ENCODE peak calls at places on chromosomes 1 and 21, in four cellular contexts. F is BJ, P is AG04449, U is HFF-Myc. W is an unnamed sample.

GRCh38 chr1:94399449-94399848 is 18.7 kb upstream of the ABCD3 start:
- DNase-seq in U (no peak), F (no peak), P (no peak), W (no peak)

GRCh38 chr21:45018131-45019075 is 56.0 kb upstream of the ADARB1 start:
- DNase-seq in U (no peak), F (no peak), P (no peak), W (no peak)

GRCh38 chr1:109776206-109776835 is 12.6 kb upstream of the EPS8L3 start:
- DNase-seq in U (no peak), P (no peak), F (no peak), W (no peak)

GRCh38 chr1:163090321-163090945 is 21.3 kb downstream of the RGS4 start:
- DNase-seq in P (no peak), U (no peak), F (no peak), W (no peak)

GRCh38 chr1:248905662-248905948 is 430 bp upstream of the PGBD2 start:
- DNase-seq in U (no peak), P (no peak), F (no peak), W (no peak)

GRCh38 chr1:199549424-199549823 is 478.1 kb upstream of the NR5A2 start:
- DNase-seq in P (no peak), F (no peak), U (no peak), W (no peak)

GRCh38 chr1:30933874-30934252 is 25.3 kb upstream of the SDC3 start:
- DNase-seq in F (no peak), P (no peak), U (no peak), W (no peak)

GRCh38 chr21:45264146-45264918 is 23.4 kb downstream of the POFUT2 start:
- DNase-seq in F (no peak), U (no peak), P (no peak), W (no peak)

GRCh38 chr1:84675106-84675505 is 15.2 kb downstream of the SSX2IP start:
- DNase-seq in U (no peak), P (no peak), F (no peak), W (no peak)

GRCh38 chr21:45128613-45129226 is 54.3 kb downstream of the ADARB1 start:
- DNase-seq in U (no peak), P (no peak), F (no peak), W (no peak)

GRCh38 chr1:164058192-164058591 is 500.8 kb upstream of the PBX1 start:
- DNase-seq in F (peak), P (no peak), U (no peak), W (no peak)

GRCh38 chr21:42550817-42551216 is 37.2 kb downstream of the SLC37A1 start:
- DNase-seq in P (no peak), F (no peak), U (no peak), W (no peak)

GRCh38 chr1:85894651-85895050 is 186.4 kb upstream of the ZNHIT6 start:
- DNase-seq in P (no peak), F (no peak), U (no peak), W (peak)

GRCh38 chr1:9590201-9590600 is 1.5 kb downstream of the TMEM201 start:
- DNase-seq in U (no peak), F (no peak), P (no peak), W (no peak)

GRCh38 chr1:180267761-180268555 is 37.9 kb downstream of the LHX4 start:
- DNase-seq in F (no peak), P (no peak), U (no peak), W (no peak)

GRCh38 chr1:12597792-12598191 is 20.2 kb downstream of the DHRS3 start:
- DNase-seq in P (no peak), U (no peak), F (no peak), W (no peak)

GRCh38 chr21:34909492-34910292 is 139.4 kb downstream of the RUNX1 start:
- DNase-seq in U (no peak), F (no peak), P (no peak), W (no peak)

GRCh38 chr1:243924588-243925349 is 74.7 kb upstream of the AKT3 start:
- DNase-seq in U (no peak), F (no peak), P (no peak), W (no peak)

GRCh38 chr1:50595874-50596273 is 172.6 kb upstream of the DMRTA2 start:
- DNase-seq in F (no peak), P (no peak), U (no peak), W (no peak)

GRCh38 chr1:202113690-202114300 is 8.9 kb upstream of the GPR37L1 start:
- DNase-seq in F (no peak), P (no peak), U (no peak), W (no peak)

GRCh38 chr1:47875831-47876586 is 121.2 kb downstream of the TRABD2B start:
- DNase-seq in U (no peak), P (no peak), F (no peak), W (no peak)

GRCh38 chr1:40774266-40774998 is 9.2 kb upstream of the KCNQ4 start:
- DNase-seq in U (no peak), P (no peak), F (no peak), W (peak)

GRCh38 chr1:5658340-5659316 is 333.6 kb downstream of the NPHP4 start:
- DNase-seq in F (no peak), P (no peak), U (no peak), W (peak)

GRCh38 chr21:36460866-36461265 is 19.1 kb downstream of the CLDN14 start:
- DNase-seq in P (no peak), U (no peak), F (no peak), W (no peak)

GRCh38 chr1:30197616-30197934 is 525.8 kb downstream of the MATN1 start:
- DNase-seq in U (no peak), P (no peak), F (no peak), W (no peak)

GRCh38 chr21:19268634-19269138 is 865.1 kb upstream of the TMPRSS15 start:
- DNase-seq in F (no peak), P (no peak), U (no peak), W (no peak)

GRCh38 chr1:36406440-36406839 is 8.7 kb upstream of the LSM10 start:
- DNase-seq in F (no peak), U (no peak), P (no peak), W (no peak)

GRCh38 chr1:39115271-39116110 is 89.0 kb upstream of the MACF1 start:
- DNase-seq in F (no peak), P (no peak), U (no peak), W (no peak)

DNA sequence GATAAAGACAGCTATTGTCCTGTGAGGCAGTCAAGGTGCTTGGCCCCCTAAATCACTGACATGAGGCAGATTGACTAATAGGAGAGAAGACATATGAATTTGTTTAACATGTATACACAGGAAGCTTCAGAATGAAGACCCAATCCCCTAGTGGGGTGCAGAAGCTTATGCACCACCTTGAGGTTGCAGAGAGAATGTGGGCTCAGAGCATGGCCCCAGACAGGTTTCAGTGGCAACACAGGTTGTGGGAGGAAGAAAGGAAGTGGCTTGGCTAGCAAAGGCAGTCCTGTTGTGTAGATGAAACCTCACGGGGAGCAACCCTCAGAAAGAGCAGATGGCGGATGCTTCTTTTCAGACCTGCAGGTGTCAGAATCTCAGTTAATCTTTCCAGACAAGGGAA is 37.0 kb upstream of the PARP1 start:
- DNase-seq in F (no peak), P (no peak), U (no peak), W (no peak)
- TF ChIP-seq CTCF in F (no peak), P (no peak), U (no peak), W (no peak)

GRCh38 chr1:88061106-88061829 is 622.8 kb upstream of the PKN2 start:
- DNase-seq in F (peak), P (no peak), U (peak), W (peak)
- TF ChIP-seq CTCF in F (peak), P (peak), U (peak), W (peak)

GRCh38 chr1:112284796-112285195 is 111.2 kb upstream of the CTTNBP2NL start:
- DNase-seq in U (no peak), F (no peak), P (no peak), W (no peak)
- TF ChIP-seq CTCF in U (no peak), F (no peak), P (no peak), W (no peak)

GRCh38 chr21:40143822-40144525 is 276.7 kb downstream of the PCP4 start:
- DNase-seq in F (no peak), U (peak), P (no peak), W (peak)

GRCh38 chr21:40141621-40142020 is 274.4 kb downstream of the PCP4 start:
- DNase-seq in F (no peak), U (no peak), P (no peak), W (no peak)

GRCh38 chr21:40139636-40140035 is 272.4 kb downstream of the PCP4 start:
- DNase-seq in P (no peak), F (no peak), U (no peak), W (no peak)

GRCh38 chr21:40136571-40136970 is 269.3 kb downstream of the PCP4 start:
- DNase-seq in F (no peak), U (no peak), P (no peak), W (no peak)

DNA sequence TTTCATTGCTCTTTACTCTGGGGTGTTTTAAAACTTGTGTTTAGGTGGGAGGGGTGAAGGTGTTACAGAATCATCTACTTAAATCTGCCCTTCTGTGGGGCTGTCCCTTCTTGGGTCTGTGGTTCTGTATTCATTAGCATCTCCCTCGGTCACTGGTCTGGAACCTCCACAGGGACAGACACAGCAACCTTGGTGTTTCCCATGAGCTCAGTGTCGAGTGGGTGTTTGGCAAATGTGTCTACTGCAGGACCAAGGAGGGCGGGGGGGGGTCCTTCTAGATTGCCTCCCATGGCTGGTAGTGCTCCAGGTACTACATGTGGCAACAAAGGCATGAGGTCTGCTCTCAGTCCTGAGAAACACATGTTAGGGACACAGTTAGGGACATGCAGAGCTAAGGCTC is 273.4 kb downstream of the PCP4 start:
- DNase-seq in U (no peak), P (no peak), F (no peak), W (no peak)
- TF ChIP-seq CTCF in U (no peak), P (no peak), F (no peak), W (no peak)

DNA sequence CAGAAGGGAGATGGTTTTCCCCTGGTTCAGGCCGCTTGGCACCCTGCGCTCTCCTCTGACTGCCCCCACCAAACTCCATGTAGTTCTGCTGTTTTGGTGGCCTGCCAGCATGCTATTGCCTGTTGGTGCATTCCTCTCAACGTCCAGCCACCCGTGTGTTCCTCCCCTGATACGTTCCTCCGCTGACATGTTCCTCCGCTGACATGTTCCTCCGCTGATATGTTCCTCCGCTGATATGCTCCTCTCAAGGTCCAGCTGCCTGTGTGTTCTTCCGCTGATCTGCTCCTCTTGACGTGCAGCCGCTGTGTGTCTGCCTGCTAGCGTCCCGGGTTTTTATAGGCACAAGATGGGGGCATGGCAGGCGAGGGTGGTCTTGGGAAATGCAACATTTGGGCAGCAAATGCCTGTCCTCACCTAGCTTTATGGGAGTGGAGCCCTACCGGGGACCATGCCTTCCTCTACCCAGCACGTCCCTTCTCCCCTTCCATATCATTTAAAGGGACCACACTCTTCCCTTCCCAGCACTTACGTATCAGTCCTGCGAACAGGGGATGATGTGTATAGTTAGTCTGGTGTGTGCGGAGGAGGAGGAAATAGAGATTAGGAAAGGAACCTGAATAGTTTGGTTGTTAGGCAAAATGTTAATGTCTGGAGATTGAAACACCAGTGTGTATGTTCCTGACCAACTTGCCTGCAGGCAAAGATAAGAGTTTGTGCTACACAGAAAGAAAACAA is 40.6 kb upstream of the PLA2G5 start:
- DNase-seq in P (no peak), F (no peak), U (no peak), W (no peak)
- TF ChIP-seq CTCF in P (no peak), F (no peak), U (no peak), W (no peak)

W was measured in mesothelial cell of epicardium.